ENCODE peak calls at places on chromosomes 11 and 22, in nine cellular contexts. X, S, U, T, C, K, W, E and I are unnamed samples.
A peak's percentile ranks its signal among the peaks of the same experiment; 100 is the strongest.

GRCh38 chr22:22960307-22960706 is 72.7 kb downstream of the IGLL5 start:
- DNase-seq in X (no peak), S (no peak), U (no peak), T (no peak), C (no peak), K (no peak), W (no peak), E (no peak), I (no peak)

GRCh38 chr22:27474112-27474571 is 327.4 kb downstream of the MN1 start:
- DNase-seq in X (no peak), S (no peak), U (no peak), T (no peak), C (no peak), K (no peak), W (peak; percentile 80), E (no peak), I (no peak)

GRCh38 chr22:30423296-30423958 is 2.1 kb upstream of the MTFP1 start:
- DNase-seq in X (no peak), S (no peak), U (no peak), T (peak; percentile 77), C (no peak), K (peak; percentile 87), W (no peak), E (no peak), I (peak; percentile 74)

GRCh38 chr22:22761606-22761962 is 117.2 kb downstream of the GGTLC2 start:
- DNase-seq in X (no peak), S (no peak), U (no peak), T (no peak), C (no peak), K (no peak), W (no peak), E (no peak), I (no peak)

GRCh38 chr22:19065929-19066328 is 56.3 kb downstream of the DGCR2 start:
- DNase-seq in X (no peak), S (no peak), U (no peak), T (no peak), C (no peak), K (no peak), W (no peak), E (no peak), I (no peak)

GRCh38 chr11:116733959-116734517 is 38.7 kb downstream of the BUD13 start:
- DNase-seq in X (no peak), S (peak; percentile 36), U (no peak), T (no peak), C (no peak), K (peak; percentile 21), W (no peak), E (no peak), I (no peak)

GRCh38 chr22:44702479-44703219 is 645 bp downstream of the PRR5 start:
- DNase-seq in X (no peak), S (peak; percentile 82), U (peak; percentile 48), T (no peak), C (peak; percentile 89), K (no peak), W (peak; percentile 48), E (no peak), I (no peak)

GRCh38 chr11:133945087-133945974 is 11.4 kb downstream of the IGSF9B start:
- DNase-seq in X (no peak), S (no peak), U (no peak), T (peak; percentile 60), C (no peak), K (no peak), W (peak; percentile 79), E (no peak), I (peak; percentile 69)

GRCh38 chr11:61814958-61815789 is 1.6 kb downstream of the FADS1 start:
- DNase-seq in X (peak; percentile 95), S (peak; percentile 99), U (peak; percentile 98), T (peak; percentile 98), C (peak; percentile 100), K (peak; percentile 96), W (peak; percentile 95), E (peak; percentile 31), I (peak; percentile 98)

GRCh38 chr11:196786-197731 is 4.2 kb downstream of the SCGB1C1 start:
- DNase-seq in X (peak; percentile 18), S (no peak), U (peak; percentile 28), T (no peak), C (peak; percentile 78), K (peak; percentile 48), W (no peak), E (no peak), I (no peak)

GRCh38 chr11:96205460-96205809 is 137.6 kb downstream of the MAML2 start:
- DNase-seq in X (no peak), S (no peak), U (no peak), T (no peak), C (no peak), K (no peak), W (no peak), E (no peak), I (no peak)

DNA sequence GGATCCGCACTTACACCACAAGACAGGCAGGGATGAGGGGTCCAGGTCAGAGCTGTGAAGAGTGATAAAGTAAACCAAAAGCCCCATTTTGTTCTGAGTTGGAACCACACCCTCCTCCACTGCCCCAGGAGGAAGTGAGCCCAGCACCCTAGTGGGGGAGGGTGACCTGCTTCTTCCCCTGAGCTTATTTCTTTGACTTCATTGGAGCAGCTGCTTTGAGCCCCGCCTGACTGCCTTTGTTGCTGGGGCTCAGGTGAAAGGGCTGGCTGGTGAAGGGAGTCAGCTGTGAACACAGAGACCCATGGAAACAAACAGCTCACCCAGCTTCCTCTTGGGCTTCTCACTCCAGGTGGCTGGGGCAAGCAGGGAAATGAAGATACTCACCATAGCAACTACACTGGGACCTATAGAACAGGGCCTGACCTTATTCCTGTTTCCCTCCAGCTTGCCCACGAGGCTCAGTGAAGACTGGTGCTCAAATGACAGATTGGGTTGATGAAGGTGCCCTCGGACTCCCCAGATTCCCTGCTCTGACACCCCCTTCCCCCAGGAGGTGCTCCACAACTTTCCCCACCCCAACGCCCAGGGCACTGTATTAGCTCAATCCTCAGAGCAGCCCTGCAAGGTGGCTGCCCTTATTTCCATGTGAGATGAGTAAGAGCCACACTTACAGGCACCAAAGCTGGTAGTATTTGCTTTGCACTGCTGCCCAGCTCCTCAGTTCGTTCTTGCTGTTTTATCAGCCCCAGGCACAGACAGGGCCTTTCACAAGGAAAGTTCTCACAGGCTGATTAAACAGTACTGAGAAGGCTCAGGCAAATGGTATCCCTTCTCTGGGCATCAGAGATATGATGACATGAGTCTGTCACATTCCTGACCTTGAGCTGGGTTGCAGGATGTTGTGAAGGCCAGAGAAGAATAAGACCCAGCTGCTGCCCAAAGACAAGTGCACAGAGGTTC is 2.4 kb downstream of the UCP2 start:
- DNase-seq in X (peak; percentile 41), S (no peak), U (no peak), T (no peak), C (peak; percentile 88), K (peak; percentile 75), W (no peak), E (peak; percentile 24), I (no peak)
- H3K4me1 ChIP-seq in X (no peaks in the 10 kb centered on the region), S (peaks cover 27% of the 10 kb centered on the region), U (no peaks in the 10 kb centered on the region), T (peaks cover 7% of the 10 kb centered on the region), C (no peaks in the 10 kb centered on the region), K (peaks cover 38% of the 10 kb centered on the region), W (peaks cover 3% of the 10 kb centered on the region), E (peaks cover 68% of the 10 kb centered on the region), I (peaks cover 26% of the 10 kb centered on the region)

GRCh38 chr22:39703890-39704658 is 133.5 kb downstream of the CACNA1I start:
- DNase-seq in X (no peak), S (peak; percentile 79), U (no peak), T (peak; percentile 38), C (no peak), K (no peak), W (peak; percentile 61), E (no peak), I (peak; percentile 47)

GRCh38 chr22:39693943-39694500 is 123.5 kb downstream of the CACNA1I start:
- DNase-seq in X (no peak), S (no peak), U (no peak), T (no peak), C (no peak), K (no peak), W (no peak), E (no peak), I (no peak)

GRCh38 chr22:39699631-39700348 is 129.2 kb downstream of the CACNA1I start:
- DNase-seq in X (no peak), S (peak; percentile 82), U (no peak), T (no peak), C (no peak), K (no peak), W (no peak), E (no peak), I (no peak)

GRCh38 chr22:39700565-39700964 is 130.0 kb downstream of the CACNA1I start:
- DNase-seq in X (no peak), S (no peak), U (no peak), T (no peak), C (no peak), K (no peak), W (no peak), E (no peak), I (no peak)

GRCh38 chr22:39698106-39698505 is 127.6 kb downstream of the CACNA1I start:
- DNase-seq in X (no peak), S (no peak), U (no peak), T (no peak), C (no peak), K (no peak), W (no peak), E (no peak), I (no peak)
- H3K27me3 ChIP-seq in X (no peaks in the 10 kb centered on the region), S (peaks cover 14% of the 10 kb centered on the region), U (no peaks in the 10 kb centered on the region), T (no peaks in the 10 kb centered on the region), C (peaks cover 5% of the 10 kb centered on the region), K (peaks cover 51% of the 10 kb centered on the region), W (no peaks in the 10 kb centered on the region), E (no peaks in the 10 kb centered on the region), I (peaks cover 94% of the 10 kb centered on the region)

GRCh38 chr11:47186076-47186936 is at the start of gene PACSIN3:
- DNase-seq in X (no peak), S (peak; percentile 75), U (peak; percentile 67), T (peak; percentile 71), C (peak; percentile 93), K (no peak), W (peak; percentile 42), E (no peak), I (peak; percentile 69)
- TF ChIP-seq CTCF in X (peak; percentile 25), S (no peak), U (no peak), T (no peak), C (no peak), K (no peak), W (no peak), E (no peak), I (no peak)

GRCh38 chr22:42948205-42948804 is 66.6 kb downstream of the PACSIN2 start:
- DNase-seq in X (no peak), S (no peak), U (no peak), T (no peak), C (no peak), K (no peak), W (no peak), E (no peak), I (no peak)

GRCh38 chr22:42951093-42951710 is 63.7 kb downstream of the PACSIN2 start:
- DNase-seq in X (no peak), S (no peak), U (no peak), T (no peak), C (no peak), K (peak; percentile 53), W (no peak), E (no peak), I (no peak)

GRCh38 chr22:42949159-42949558 is 65.8 kb downstream of the PACSIN2 start:
- DNase-seq in X (no peak), S (no peak), U (no peak), T (no peak), C (peak; percentile 93), K (peak; percentile 82), W (peak; percentile 74), E (no peak), I (no peak)

GRCh38 chr22:42947211-42947990 is 67.5 kb downstream of the PACSIN2 start:
- DNase-seq in X (no peak), S (peak; percentile 28), U (peak; percentile 41), T (peak; percentile 70), C (no peak), K (peak; percentile 70), W (peak; percentile 36), E (no peak), I (peak; percentile 73)

GRCh38 chr22:42950281-42950680 is 64.7 kb downstream of the PACSIN2 start:
- DNase-seq in X (no peak), S (no peak), U (no peak), T (no peak), C (no peak), K (peak; percentile 35), W (no peak), E (no peak), I (no peak)
- H3K4me1 ChIP-seq in X (peaks cover 7% of the 10 kb centered on the region), S (peaks cover 35% of the 10 kb centered on the region), U (peaks cover 18% of the 10 kb centered on the region), T (peaks cover 61% of the 10 kb centered on the region), C (peaks cover 7% of the 10 kb centered on the region), K (peaks cover 47% of the 10 kb centered on the region), W (peaks cover 9% of the 10 kb centered on the region), E (peaks cover 71% of the 10 kb centered on the region), I (peaks cover 92% of the 10 kb centered on the region)